ENCODE peak calls at places on chromosomes 7 and 10, in seven cellular contexts. E, G, S, N, O, D and B are unnamed samples. For H3K27me3 and H3K36me3, the result is how much of the 10 kb centered on the place peaks cover.

GRCh38 chr7:46764100-46764941 is 817.6 kb downstream of the TNS3 start:
- DNase-seq in D (no peak), O (no peak), N (no peak), S (peak), E (peak), G (peak), B (no peak)

GRCh38 chr10:29144126-29144525 is 144.7 kb upstream of the LYZL1 start:
- DNase-seq in D (no peak), N (no peak), G (no peak), O (no peak), S (no peak), E (no peak), B (no peak)

GRCh38 chr7:151794508-151795167 is 82.3 kb downstream of the PRKAG2 start:
- DNase-seq in N (no peak), G (peak), S (no peak), O (no peak), D (no peak), E (no peak), B (peak)

GRCh38 chr10:63498665-63499064 is 22.5 kb upstream of the REEP3 start:
- DNase-seq in D (no peak), O (no peak), G (no peak), N (no peak), E (no peak), S (no peak), B (no peak)

GRCh38 chr10:103921248-103921647 is 3.3 kb upstream of the STN1 start:
- DNase-seq in O (no peak), S (no peak), E (no peak), G (no peak), N (no peak), D (no peak), B (no peak)

GRCh38 chr10:14405076-14406065 is 74.6 kb upstream of the FRMD4A start:
- DNase-seq in S (no peak), E (no peak), N (no peak), G (peak), D (no peak), O (no peak), B (no peak)

GRCh38 chr7:87129332-87129731 is 22.9 kb upstream of the DMTF1 start:
- DNase-seq in N (no peak), E (no peak), G (no peak), O (no peak), D (no peak), S (no peak), B (peak)

GRCh38 chr10:49613882-49614241 is at the start of gene CHAT:
- DNase-seq in S (no peak), O (no peak), E (no peak), G (no peak), D (no peak), N (no peak), B (no peak)

GRCh38 chr10:48517911-48518321 is 87.0 kb downstream of the ARHGAP22 start:
- DNase-seq in O (no peak), G (no peak), S (no peak), D (no peak), E (no peak), N (no peak), B (no peak)

GRCh38 chr7:155230169-155230593 is 67.5 kb upstream of the INSIG1 start:
- DNase-seq in D (no peak), O (no peak), G (peak), S (peak), N (no peak), E (no peak), B (peak)

GRCh38 chr10:78545756-78546155 is 512.1 kb downstream of the RPS24 start:
- DNase-seq in G (no peak), O (no peak), D (no peak), E (no peak), S (no peak), N (no peak), B (no peak)

GRCh38 chr7:129501760-129502707 is at the start of gene SMKR1:
- DNase-seq in N (peak), O (peak), E (peak), G (peak), D (no peak), S (peak), B (peak)

GRCh38 chr7:30683839-30684238 is 1.6 kb upstream of the CRHR2 start:
- DNase-seq in G (no peak), E (no peak), S (no peak), D (no peak), N (no peak), O (no peak), B (no peak)

GRCh38 chr7:105013818-105014724 is at the start of gene KMT2E:
- DNase-seq in G (peak), O (peak), N (peak), S (peak), D (no peak), E (peak), B (peak)

GRCh38 chr10:28300027-28300426 is 2.8 kb downstream of the MPP7 start:
- DNase-seq in O (no peak), N (no peak), S (peak), D (no peak), E (no peak), G (no peak), B (no peak)

DNA sequence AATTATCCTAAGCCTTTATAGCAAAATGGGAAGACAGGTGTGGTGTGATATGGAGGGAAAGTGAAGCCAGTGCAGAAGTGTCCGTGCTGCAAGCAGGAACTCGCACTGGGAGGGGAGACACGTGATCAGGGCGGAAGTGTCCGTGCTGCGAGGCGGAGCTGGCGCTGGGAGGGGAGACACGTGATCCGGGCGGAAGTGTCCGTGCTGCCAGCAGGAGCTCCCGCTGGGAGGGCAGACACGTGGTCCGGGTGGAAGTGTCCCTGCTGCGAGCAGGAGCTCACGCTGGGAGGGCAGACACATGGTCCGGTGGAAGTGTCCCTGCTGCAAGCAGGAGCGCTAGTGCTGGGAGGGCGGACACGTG is 40.5 kb upstream of the PRKAR1B start:
- DNase-seq in D (no peak), S (no peak), O (no peak), N (no peak), G (no peak), E (no peak), B (no peak)
- H3K4me3 ChIP-seq in D (no peak), S (no peak), O (no peak), N (no peak), G (no peak), E (no peak), B (no peak)

GRCh38 chr10:24241536-24241935 is 32.6 kb downstream of the KIAA1217 start:
- DNase-seq in D (no peak), N (no peak), S (no peak), E (no peak), G (no peak), O (no peak), B (no peak)

GRCh38 chr10:24238527-24239247 is 29.7 kb downstream of the KIAA1217 start:
- DNase-seq in S (peak), N (no peak), G (no peak), O (no peak), E (peak), D (no peak), B (no peak)

GRCh38 chr10:24239289-24239688 is 30.4 kb downstream of the KIAA1217 start:
- DNase-seq in G (no peak), O (no peak), E (no peak), D (no peak), N (no peak), S (no peak), B (no peak)

GRCh38 chr10:24237801-24238390 is 29.0 kb downstream of the KIAA1217 start:
- DNase-seq in E (peak), S (no peak), D (no peak), O (no peak), N (no peak), G (no peak), B (no peak)

GRCh38 chr10:24240001-24240751 is 31.2 kb downstream of the KIAA1217 start:
- DNase-seq in G (peak), D (no peak), E (peak), O (no peak), S (no peak), N (no peak), B (no peak)
- H3K27me3 ChIP-seq in G (under half), D (under half), E (under half), O (under half), S (under half), N (under half), B (under half)

DNA sequence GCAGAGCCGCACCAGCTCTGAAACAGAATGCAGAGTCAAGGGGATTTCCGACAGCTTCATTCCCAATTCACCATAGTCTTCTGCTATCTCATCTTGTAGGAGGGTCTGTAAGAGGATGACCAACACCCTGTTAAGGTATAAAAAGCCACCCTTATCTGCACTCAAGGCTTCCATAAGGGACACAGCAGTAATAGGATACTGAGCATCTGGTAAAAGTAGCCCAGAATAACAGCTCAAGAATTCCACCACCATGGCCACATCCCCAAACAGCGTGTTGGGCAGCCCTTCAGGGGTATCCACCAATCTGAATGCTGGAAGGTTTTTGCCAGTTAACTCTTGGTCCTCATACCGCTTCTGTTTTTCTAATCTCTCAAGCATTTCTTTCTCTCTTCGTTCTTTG is 43.8 kb downstream of the FZD9 start:
- DNase-seq in G (no peak), O (no peak), N (no peak), E (no peak), D (no peak), S (no peak), B (no peak)
- H3K36me3 ChIP-seq in G (under half), O (under half), N (under half), E (under half), D (under half), S (under half), B (under half)

GRCh38 chr10:34854147-34854601 is 39.1 kb upstream of the PARD3 start:
- DNase-seq in S (peak), D (no peak), O (no peak), G (peak), E (no peak), N (no peak), B (no peak)

GRCh38 chr10:34850558-34850957 is 35.5 kb upstream of the PARD3 start:
- DNase-seq in S (no peak), G (no peak), N (no peak), E (no peak), D (no peak), O (no peak), B (no peak)

GRCh38 chr10:34853357-34853756 is 38.3 kb upstream of the PARD3 start:
- DNase-seq in G (no peak), N (no peak), D (no peak), E (no peak), S (no peak), O (no peak), B (no peak)

DNA sequence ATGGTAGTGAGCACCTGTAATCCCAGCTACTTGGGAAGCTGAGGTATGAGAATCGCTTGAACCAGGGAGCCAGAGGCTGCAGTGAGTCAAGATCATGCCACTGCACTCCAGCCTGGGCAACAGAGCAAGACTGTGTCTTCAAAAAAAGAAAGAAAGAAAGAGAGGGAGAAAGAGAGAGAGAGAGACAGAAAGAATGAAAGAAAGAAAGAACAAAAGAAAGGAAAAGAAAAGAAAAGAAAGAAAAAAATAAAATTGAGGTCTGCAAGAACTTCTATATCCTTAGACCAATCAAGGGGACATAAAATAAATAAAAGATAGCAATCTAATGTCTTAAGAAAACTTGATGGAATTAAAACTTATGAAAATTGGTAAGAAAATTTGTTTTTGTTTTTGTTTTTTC is 34.9 kb upstream of the PARD3 start:
- DNase-seq in D (no peak), S (no peak), N (no peak), E (no peak), O (no peak), G (no peak), B (no peak)
- H3K4me3 ChIP-seq in D (no peak), S (no peak), N (no peak), E (no peak), O (no peak), G (no peak), B (no peak)

GRCh38 chr7:76273503-76273902 is 29.0 kb upstream of the HSPB1 start:
- DNase-seq in N (no peak), E (no peak), O (no peak), G (no peak), D (no peak), S (no peak), B (peak)
- H3K27me3 ChIP-seq in N (under half), E (under half), O (under half), G (half or more), D (under half), S (under half), B (under half)

GRCh38 chr7:99041526-99041925 is 102.4 kb downstream of the SMURF1 start:
- DNase-seq in D (no peak), N (no peak), S (no peak), O (no peak), E (peak), G (no peak), B (no peak)
- H3K36me3 ChIP-seq in D (under half), N (under half), S (half or more), O (under half), E (under half), G (half or more), B (under half)

DNA sequence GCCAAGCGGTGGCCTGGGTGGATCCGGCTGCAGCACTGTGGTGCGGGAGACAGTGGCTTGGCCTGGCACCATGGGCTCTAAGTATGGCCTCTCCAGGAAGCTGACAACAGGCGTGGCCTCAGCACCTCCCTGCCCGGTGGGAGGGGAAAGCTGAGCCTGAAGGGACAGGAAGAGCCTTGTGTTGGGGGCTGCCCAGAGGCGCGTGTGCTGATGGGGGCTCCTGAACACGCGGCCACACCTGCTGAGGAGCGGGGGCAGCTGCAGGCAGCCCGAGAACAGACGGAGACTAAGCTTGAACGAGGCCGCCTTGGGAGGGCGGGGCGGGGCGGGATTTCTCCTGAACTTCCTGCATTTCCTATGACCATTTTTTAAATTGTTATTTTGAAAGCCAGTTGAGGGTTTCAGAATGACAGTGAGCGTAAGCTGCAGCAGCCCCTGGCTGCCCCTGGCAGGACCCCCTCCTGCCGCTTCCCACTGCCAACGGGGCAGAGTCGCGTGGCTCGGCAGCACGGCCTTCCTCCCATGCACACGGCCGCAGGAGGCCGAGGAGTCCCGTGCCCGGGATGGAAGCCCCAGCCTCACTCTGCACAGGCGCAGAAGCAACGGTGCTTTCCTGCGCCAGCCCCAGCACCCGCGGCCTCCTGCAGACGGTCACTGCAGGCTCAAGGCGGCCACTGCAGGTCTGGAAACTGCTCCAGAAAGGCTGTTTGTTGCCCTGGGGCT is 43.2 kb downstream of the DPYSL4 start:
- DNase-seq in D (no peak), S (no peak), O (no peak), G (no peak), N (peak), E (peak), B (peak)
- H3K4me3 ChIP-seq in D (no peak), S (no peak), O (no peak), G (no peak), N (peak), E (peak), B (no peak)

GRCh38 chr7:42456756-42457276 is 219.8 kb upstream of the GLI3 start:
- DNase-seq in D (no peak), N (no peak), O (no peak), G (peak), E (no peak), S (peak), B (no peak)

GRCh38 chr7:42456267-42456666 is 219.3 kb upstream of the GLI3 start:
- DNase-seq in N (no peak), S (no peak), D (no peak), G (no peak), O (no peak), E (no peak), B (no peak)

GRCh38 chr7:42457663-42458062 is 220.7 kb upstream of the GLI3 start:
- DNase-seq in D (no peak), G (no peak), S (no peak), N (no peak), O (no peak), E (no peak), B (no peak)

GRCh38 chr7:42449431-42449830 is 212.4 kb upstream of the GLI3 start:
- DNase-seq in D (no peak), N (no peak), E (no peak), O (no peak), S (no peak), G (no peak), B (no peak)

DNA sequence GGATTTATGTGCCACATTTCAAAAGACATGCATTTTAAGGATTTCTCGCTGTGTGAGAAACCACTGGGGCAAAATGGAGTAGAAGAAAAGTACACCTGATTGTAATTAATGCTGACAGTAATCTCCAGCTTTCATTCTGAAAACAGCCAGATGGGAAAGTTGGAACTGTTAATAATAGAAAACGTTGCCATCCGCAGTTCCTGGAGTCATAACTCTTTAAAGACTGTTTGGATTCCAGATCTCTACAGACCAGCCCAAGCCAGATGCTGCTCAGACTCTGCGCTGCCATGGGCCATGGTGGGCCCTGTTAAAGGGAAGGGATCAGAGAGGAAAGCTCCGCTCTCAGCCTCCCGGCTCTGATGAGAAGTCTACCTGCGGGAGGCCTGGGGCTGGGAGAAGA is 217.0 kb upstream of the GLI3 start:
- DNase-seq in S (no peak), O (no peak), N (no peak), G (no peak), D (no peak), E (no peak), B (no peak)
- H3K27me3 ChIP-seq in S (under half), O (under half), N (under half), G (under half), D (under half), E (under half), B (under half)